ENCODE peak calls at places on chromosome 4, in five cellular contexts. One of them, this sample, is unnamed.

GRCh38 chr4:165207431-165208321 is at the start of gene KLHL2:
- DNase-seq in A549: peak
- DNase-seq in Peyer's patch: peak
- DNase-seq in ovary: peak
- DNase-seq in HCT116: no peak
- DNase-seq in this sample: peak

GRCh38 chr4:66899422-66900065 is 645.8 kb downstream of the CENPC start:
- DNase-seq in A549: no peak
- DNase-seq in ovary: no peak
- DNase-seq in HCT116: no peak
- DNase-seq in Peyer's patch: no peak
- DNase-seq in this sample: no peak

GRCh38 chr4:83852085-83852451 is 316.2 kb downstream of the GPAT3 start:
- DNase-seq in HCT116: peak
- DNase-seq in Peyer's patch: no peak
- DNase-seq in ovary: no peak
- DNase-seq in A549: peak
- DNase-seq in this sample: no peak

GRCh38 chr4:166887457-166887856 is 346.8 kb downstream of the SPOCK3 start:
- DNase-seq in HCT116: no peak
- DNase-seq in Peyer's patch: no peak
- DNase-seq in A549: no peak
- DNase-seq in ovary: no peak
- DNase-seq in this sample: no peak

GRCh38 chr4:212438-213174 is 88.3 kb downstream of the ZNF718 start:
- DNase-seq in Peyer's patch: peak
- DNase-seq in ovary: peak
- DNase-seq in A549: no peak
- DNase-seq in HCT116: no peak
- DNase-seq in this sample: peak

GRCh38 chr4:156805696-156806095 is 165.9 kb downstream of the PDGFC start:
- DNase-seq in HCT116: no peak
- DNase-seq in Peyer's patch: no peak
- DNase-seq in A549: no peak
- DNase-seq in ovary: no peak
- DNase-seq in this sample: no peak

GRCh38 chr4:30950737-30951136 is 230.6 kb downstream of the PCDH7 start:
- DNase-seq in A549: peak
- DNase-seq in Peyer's patch: no peak
- DNase-seq in HCT116: peak
- DNase-seq in ovary: no peak
- DNase-seq in this sample: no peak

GRCh38 chr4:78528327-78528726 is 23.2 kb upstream of the ANXA3 start:
- DNase-seq in Peyer's patch: no peak
- DNase-seq in A549: no peak
- DNase-seq in HCT116: no peak
- DNase-seq in ovary: no peak
- DNase-seq in this sample: no peak

GRCh38 chr4:181967401-181967800 is 275.8 kb upstream of the TENM3 start:
- DNase-seq in HCT116: no peak
- DNase-seq in Peyer's patch: no peak
- DNase-seq in ovary: no peak
- DNase-seq in A549: no peak
- DNase-seq in this sample: no peak

GRCh38 chr4:16387448-16387847 is 161.2 kb upstream of the TAPT1 start:
- DNase-seq in ovary: no peak
- DNase-seq in A549: no peak
- DNase-seq in HCT116: no peak
- DNase-seq in Peyer's patch: no peak
- DNase-seq in this sample: no peak

GRCh38 chr4:172995704-172996103 is 172.9 kb upstream of the GALNT7 start:
- DNase-seq in Peyer's patch: no peak
- DNase-seq in HCT116: no peak
- DNase-seq in A549: no peak
- DNase-seq in ovary: no peak
- DNase-seq in this sample: no peak

GRCh38 chr4:112747035-112747434 is 110.1 kb downstream of the LARP7 start:
- DNase-seq in ovary: no peak
- DNase-seq in HCT116: peak
- DNase-seq in A549: no peak
- DNase-seq in Peyer's patch: no peak
- DNase-seq in this sample: no peak

GRCh38 chr4:8675383-8675782 is 82.8 kb downstream of the CPZ start:
- DNase-seq in Peyer's patch: no peak
- DNase-seq in HCT116: no peak
- DNase-seq in A549: peak
- DNase-seq in ovary: no peak
- DNase-seq in this sample: no peak

GRCh38 chr4:173752610-173753009 is 222.6 kb upstream of the HAND2 start:
- DNase-seq in HCT116: peak
- DNase-seq in ovary: no peak
- DNase-seq in Peyer's patch: no peak
- DNase-seq in A549: peak
- DNase-seq in this sample: no peak

GRCh38 chr4:153292897-153293674 is 51.4 kb upstream of the MND1 start:
- DNase-seq in HCT116: no peak
- DNase-seq in ovary: no peak
- DNase-seq in A549: no peak
- DNase-seq in Peyer's patch: no peak
- DNase-seq in this sample: no peak

GRCh38 chr4:43113196-43113595 is 220.7 kb downstream of the GRXCR1 start:
- DNase-seq in Peyer's patch: no peak
- DNase-seq in A549: no peak
- DNase-seq in HCT116: no peak
- DNase-seq in ovary: no peak
- DNase-seq in this sample: no peak

GRCh38 chr4:147733614-147734344 is 1.9 kb downstream of the ARHGAP10 start:
- DNase-seq in A549: no peak
- DNase-seq in ovary: no peak
- DNase-seq in HCT116: no peak
- DNase-seq in Peyer's patch: no peak
- DNase-seq in this sample: peak

GRCh38 chr4:16532240-16532990 is 306.1 kb upstream of the TAPT1 start:
- DNase-seq in A549: no peak
- DNase-seq in HCT116: no peak
- DNase-seq in ovary: no peak
- DNase-seq in Peyer's patch: no peak
- DNase-seq in this sample: no peak

GRCh38 chr4:5467111-5467510 is 241.2 kb downstream of the EVC2 start:
- DNase-seq in ovary: no peak
- DNase-seq in HCT116: no peak
- DNase-seq in A549: no peak
- DNase-seq in Peyer's patch: no peak
- DNase-seq in this sample: no peak

GRCh38 chr4:123361195-123361861 is 35.3 kb upstream of the SPRY1 start:
- DNase-seq in HCT116: no peak
- DNase-seq in Peyer's patch: no peak
- DNase-seq in ovary: no peak
- DNase-seq in A549: peak
- DNase-seq in this sample: no peak

DNA sequence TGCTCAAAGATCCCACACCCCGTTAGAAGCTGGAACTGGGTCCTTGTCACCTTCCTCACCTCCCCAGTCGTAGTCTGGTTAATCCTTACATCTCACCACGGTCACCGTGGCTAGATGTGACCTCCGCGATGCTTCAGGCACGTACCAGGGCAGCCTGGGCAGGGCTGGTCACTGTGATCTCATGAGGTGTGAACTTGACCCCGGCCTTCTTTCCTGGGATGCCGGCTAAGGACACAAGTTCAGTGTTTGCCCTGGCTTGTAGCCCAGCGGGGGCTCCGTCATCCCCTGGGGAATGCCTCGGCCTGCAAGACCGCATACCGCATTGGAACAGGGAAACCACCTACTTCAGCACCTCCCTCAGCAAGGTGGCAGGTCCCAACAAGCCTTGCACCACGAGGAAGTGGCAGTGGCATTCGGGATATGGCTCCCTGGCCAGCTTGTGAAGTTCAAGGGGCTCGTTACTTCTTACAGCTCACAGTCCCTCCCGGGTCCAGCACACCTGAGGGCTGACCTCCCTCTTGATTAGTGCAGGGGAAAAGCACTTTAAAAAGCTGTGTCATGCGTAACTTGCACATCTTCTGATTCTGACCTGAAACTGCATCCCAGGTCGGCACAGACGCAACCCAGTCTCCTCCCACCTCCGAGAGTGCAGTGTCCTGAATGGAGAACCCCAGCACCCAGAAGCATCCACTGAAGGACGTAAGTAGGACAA is 25.9 kb downstream of the NOP14 start:
- DNase-seq in A549: peak
- DNase-seq in Peyer's patch: peak
- DNase-seq in ovary: peak
- DNase-seq in HCT116: peak
- DNase-seq in this sample: no peak
- TF ChIP-seq POLR2A in A549: no peak
- TF ChIP-seq POLR2A in Peyer's patch: no peak
- TF ChIP-seq POLR2A in ovary: no peak
- TF ChIP-seq POLR2A in HCT116: no peak
- TF ChIP-seq POLR2A in this sample: no peak

GRCh38 chr4:137532869-137533236 is 559 bp upstream of the PCDH18 start:
- DNase-seq in A549: no peak
- DNase-seq in HCT116: no peak
- DNase-seq in Peyer's patch: no peak
- DNase-seq in ovary: no peak
- DNase-seq in this sample: no peak

GRCh38 chr4:137536789-137537561 is 4.7 kb upstream of the PCDH18 start:
- DNase-seq in HCT116: no peak
- DNase-seq in ovary: no peak
- DNase-seq in Peyer's patch: no peak
- DNase-seq in A549: no peak
- DNase-seq in this sample: no peak

GRCh38 chr4:137534516-137534915 is 2.2 kb upstream of the PCDH18 start:
- DNase-seq in HCT116: no peak
- DNase-seq in Peyer's patch: no peak
- DNase-seq in A549: no peak
- DNase-seq in ovary: no peak
- DNase-seq in this sample: no peak

GRCh38 chr4:137533855-137534254 is 1.6 kb upstream of the PCDH18 start:
- DNase-seq in A549: no peak
- DNase-seq in HCT116: no peak
- DNase-seq in Peyer's patch: no peak
- DNase-seq in ovary: no peak
- DNase-seq in this sample: no peak

DNA sequence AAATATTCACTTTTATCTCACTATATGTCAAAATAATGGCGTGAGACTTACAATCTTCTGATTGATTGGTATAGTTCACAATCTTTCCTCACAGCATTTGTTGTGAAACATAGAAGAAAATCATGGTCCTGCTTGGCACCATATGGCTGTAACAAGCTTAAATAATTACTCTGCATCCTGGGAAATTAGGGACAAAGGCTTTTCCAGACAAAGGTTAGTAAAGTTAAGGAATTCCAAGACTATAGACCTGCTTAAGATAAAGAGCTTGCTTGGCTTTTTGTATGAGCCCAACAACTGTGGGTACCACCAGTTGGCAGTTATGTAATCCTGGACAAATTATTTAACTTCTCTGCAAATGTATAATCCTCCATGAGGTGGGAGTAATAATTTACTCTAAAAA is 3.4 kb upstream of the PCDH18 start:
- DNase-seq in A549: no peak
- DNase-seq in ovary: no peak
- DNase-seq in HCT116: no peak
- DNase-seq in Peyer's patch: no peak
- DNase-seq in this sample: no peak
- H3K27ac ChIP-seq in A549: no peak
- H3K27ac ChIP-seq in ovary: no peak
- H3K27ac ChIP-seq in HCT116: no peak
- H3K27ac ChIP-seq in Peyer's patch: no peak
- H3K27ac ChIP-seq in this sample: no peak

GRCh38 chr4:7379161-7379560 is 55.6 kb downstream of the PSAPL1 start:
- DNase-seq in HCT116: no peak
- DNase-seq in ovary: peak
- DNase-seq in A549: no peak
- DNase-seq in Peyer's patch: no peak
- DNase-seq in this sample: peak

GRCh38 chr4:7381890-7382633 is 52.7 kb downstream of the PSAPL1 start:
- DNase-seq in Peyer's patch: peak
- DNase-seq in ovary: peak
- DNase-seq in HCT116: no peak
- DNase-seq in A549: no peak
- DNase-seq in this sample: no peak

GRCh38 chr4:7381221-7381889 is 53.4 kb downstream of the PSAPL1 start:
- DNase-seq in Peyer's patch: peak
- DNase-seq in A549: no peak
- DNase-seq in ovary: peak
- DNase-seq in HCT116: no peak
- DNase-seq in this sample: peak

GRCh38 chr4:7377223-7377865 is 57.4 kb downstream of the PSAPL1 start:
- DNase-seq in HCT116: no peak
- DNase-seq in ovary: no peak
- DNase-seq in A549: no peak
- DNase-seq in Peyer's patch: no peak
- DNase-seq in this sample: no peak

GRCh38 chr4:7379719-7380118 is 55.0 kb downstream of the PSAPL1 start:
- DNase-seq in HCT116: no peak
- DNase-seq in A549: no peak
- DNase-seq in Peyer's patch: no peak
- DNase-seq in ovary: peak
- DNase-seq in this sample: peak
- TF ChIP-seq POLR2A in HCT116: no peak
- TF ChIP-seq POLR2A in A549: no peak
- TF ChIP-seq POLR2A in Peyer's patch: no peak
- TF ChIP-seq POLR2A in ovary: no peak
- TF ChIP-seq POLR2A in this sample: no peak

GRCh38 chr4:55906999-55907398 is 41.7 kb upstream of the CEP135 start:
- DNase-seq in ovary: no peak
- DNase-seq in HCT116: peak
- DNase-seq in Peyer's patch: no peak
- DNase-seq in A549: peak
- DNase-seq in this sample: no peak

GRCh38 chr4:55910140-55910539 is 38.6 kb upstream of the CEP135 start:
- DNase-seq in Peyer's patch: no peak
- DNase-seq in HCT116: no peak
- DNase-seq in ovary: no peak
- DNase-seq in A549: no peak
- DNase-seq in this sample: no peak

GRCh38 chr4:55906323-55906722 is 42.4 kb upstream of the CEP135 start:
- DNase-seq in ovary: no peak
- DNase-seq in Peyer's patch: no peak
- DNase-seq in HCT116: no peak
- DNase-seq in A549: no peak
- DNase-seq in this sample: no peak

GRCh38 chr4:55903577-55903976 is 45.2 kb upstream of the CEP135 start:
- DNase-seq in HCT116: no peak
- DNase-seq in Peyer's patch: no peak
- DNase-seq in A549: no peak
- DNase-seq in ovary: no peak
- DNase-seq in this sample: no peak

DNA sequence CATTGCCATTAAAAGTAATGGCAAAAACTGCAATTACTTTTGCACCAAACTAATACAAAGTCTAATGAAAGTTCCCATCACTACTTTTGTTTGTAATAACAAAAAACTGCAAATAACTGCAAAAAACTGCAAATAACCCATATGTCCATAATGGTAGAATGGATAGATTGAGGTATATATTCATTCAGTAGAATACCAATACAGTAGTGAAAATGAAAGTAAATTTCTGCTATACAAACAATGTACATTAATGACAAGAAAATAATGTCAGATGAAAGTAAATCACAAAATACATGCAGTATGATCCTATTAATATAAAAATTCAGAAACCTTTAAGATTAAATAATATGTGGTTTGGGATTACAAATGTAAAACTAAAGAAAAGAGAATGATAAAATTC is 41.3 kb upstream of the CEP135 start:
- DNase-seq in HCT116: no peak
- DNase-seq in A549: no peak
- DNase-seq in ovary: no peak
- DNase-seq in Peyer's patch: no peak
- DNase-seq in this sample: no peak
- H3K27ac ChIP-seq in HCT116: no peak
- H3K27ac ChIP-seq in A549: no peak
- H3K27ac ChIP-seq in ovary: no peak
- H3K27ac ChIP-seq in Peyer's patch: no peak
- H3K27ac ChIP-seq in this sample: no peak

This sample was measured in heart left ventricle.